ENCODE peak calls at places on chromosomes 12 and 14, in five cellular contexts. Z, W, X, Q and C are unnamed samples.

GRCh38 chr12:49705479-49706267 is 1.5 kb downstream of the FMNL3 start:
- DNase-seq in Q (no peak), X (peak), Z (peak), W (no peak), C (no peak)

GRCh38 chr14:74486164-74486563 is 6.9 kb downstream of the NPC2 start:
- DNase-seq in X (no peak), Z (no peak), Q (no peak), W (no peak), C (no peak)

GRCh38 chr12:98418357-98419075 is 96.9 kb upstream of the TMPO start:
- DNase-seq in W (no peak), Q (no peak), Z (peak), X (peak), C (no peak)

GRCh38 chr14:70886421-70887206 is 20.6 kb upstream of the PCNX1 start:
- DNase-seq in W (no peak), Q (peak), Z (no peak), X (no peak), C (no peak)

GRCh38 chr12:39127401-39127800 is 222.0 kb upstream of the CPNE8 start:
- DNase-seq in X (no peak), Z (no peak), Q (no peak), W (no peak), C (no peak)

GRCh38 chr12:32322354-32322753 is 77.0 kb upstream of the FGD4 start:
- DNase-seq in X (no peak), W (no peak), Q (no peak), Z (no peak), C (no peak)

GRCh38 chr12:12999959-13000615 is at the start of gene HEBP1:
- DNase-seq in X (peak), W (peak), Q (peak), Z (peak), C (peak)

GRCh38 chr14:66600416-66600815 is 92.5 kb downstream of the GPHN start:
- DNase-seq in X (no peak), Q (no peak), W (no peak), Z (no peak), C (no peak)

GRCh38 chr12:15830538-15830937 is 41.4 kb upstream of the EPS8 start:
- DNase-seq in Z (no peak), Q (no peak), W (no peak), X (no peak), C (no peak)

GRCh38 chr12:72230589-72230988 is 41.6 kb upstream of the TRHDE start:
- DNase-seq in Z (no peak), X (no peak), Q (no peak), W (no peak), C (no peak)

GRCh38 chr12:118344829-118345228 is 27.9 kb downstream of the TAOK3 start:
- DNase-seq in Z (no peak), Q (no peak), W (no peak), X (no peak), C (no peak)

GRCh38 chr14:103739793-103740501 is 24.3 kb downstream of the ZFYVE21 start:
- DNase-seq in X (peak), W (no peak), Z (no peak), Q (no peak), C (no peak)

GRCh38 chr12:121657305-121658008 is 12.0 kb downstream of the MORN3 start:
- DNase-seq in X (no peak), Q (no peak), W (no peak), Z (no peak), C (no peak)

GRCh38 chr12:60487284-60487683 is 891.5 kb downstream of the SLC16A7 start:
- DNase-seq in X (no peak), W (no peak), Z (no peak), Q (no peak), C (no peak)

GRCh38 chr12:51897181-51897580 is 9.3 kb downstream of the ANKRD33 start:
- DNase-seq in X (peak), Z (no peak), W (no peak), Q (no peak), C (no peak)